ENCODE peak calls at places on chromosome 20, in four cellular contexts. A is IMR-90, V is A549, C is K562. Y is an unnamed sample.

GRCh38 chr20:41134362-41135186 is 2.8 kb upstream of the PLCG1 start:
- DNase-seq in C (no peak), V (no peak), A (no peak), Y (peak)

GRCh38 chr20:23086056-23086551 is at the start of gene CD93:
- DNase-seq in C (no peak), V (no peak), A (peak), Y (no peak)

GRCh38 chr20:46894971-46895905 is 595 bp downstream of the EYA2 start:
- DNase-seq in V (no peak), C (no peak), A (peak), Y (no peak)

GRCh38 chr20:18188446-18188845 is 50.8 kb downstream of the KAT14 start:
- DNase-seq in V (no peak), A (peak), C (no peak), Y (no peak)

GRCh38 chr20:41316602-41317535 is 662 bp downstream of the ZHX3 start:
- DNase-seq in C (peak), A (peak), V (peak), Y (peak)

GRCh38 chr20:61311656-61312387 is 59.8 kb downstream of the CDH4 start:
- DNase-seq in C (peak), A (no peak), V (no peak), Y (no peak)

GRCh38 chr20:11271920-11272594 is 598.3 kb upstream of the JAG1 start:
- DNase-seq in A (no peak), V (no peak), C (no peak), Y (no peak)

GRCh38 chr20:52102559-52102958 is 89.0 kb downstream of the ZFP64 start:
- DNase-seq in A (no peak), V (no peak), C (no peak), Y (no peak)

GRCh38 chr20:52191132-52191435 is 495 bp downstream of the ZFP64 start:
- DNase-seq in V (no peak), A (peak), C (no peak), Y (no peak)

GRCh38 chr20:21739161-21739560 is 33.7 kb downstream of the PAX1 start:
- DNase-seq in A (no peak), C (no peak), V (no peak), Y (no peak)

GRCh38 chr20:38121741-38122140 is 43.3 kb downstream of the TGM2 start:
- DNase-seq in C (no peak), V (no peak), A (no peak), Y (no peak)

GRCh38 chr20:46207031-46207549 is 89.0 kb downstream of the CD40 start:
- DNase-seq in A (no peak), V (no peak), C (no peak), Y (no peak)

GRCh38 chr20:4601630-4602296 is 119.9 kb upstream of the PRND start:
- DNase-seq in V (no peak), A (no peak), C (no peak), Y (no peak)

GRCh38 chr20:34355427-34355826 is 7.6 kb upstream of the ITCH start:
- DNase-seq in A (no peak), C (no peak), V (no peak), Y (no peak)

GRCh38 chr20:36491901-36492617 is 49.3 kb upstream of the MYL9 start:
- DNase-seq in C (no peak), V (no peak), A (no peak), Y (no peak)

GRCh38 chr20:63736893-63737689 is 627 bp downstream of the LIME1 start:
- DNase-seq in C (no peak), A (no peak), V (no peak), Y (no peak)

GRCh38 chr20:15576401-15576800 is 996.8 kb downstream of the KIF16B start:
- DNase-seq in C (no peak), V (no peak), A (peak), Y (no peak)

GRCh38 chr20:47878601-47879004 is 93.3 kb upstream of the SULF2 start:
- DNase-seq in V (no peak), A (no peak), C (no peak), Y (no peak)

GRCh38 chr20:38932457-38933120 is 6.4 kb downstream of the FAM83D start:
- DNase-seq in A (peak), C (no peak), V (no peak), Y (no peak)

DNA sequence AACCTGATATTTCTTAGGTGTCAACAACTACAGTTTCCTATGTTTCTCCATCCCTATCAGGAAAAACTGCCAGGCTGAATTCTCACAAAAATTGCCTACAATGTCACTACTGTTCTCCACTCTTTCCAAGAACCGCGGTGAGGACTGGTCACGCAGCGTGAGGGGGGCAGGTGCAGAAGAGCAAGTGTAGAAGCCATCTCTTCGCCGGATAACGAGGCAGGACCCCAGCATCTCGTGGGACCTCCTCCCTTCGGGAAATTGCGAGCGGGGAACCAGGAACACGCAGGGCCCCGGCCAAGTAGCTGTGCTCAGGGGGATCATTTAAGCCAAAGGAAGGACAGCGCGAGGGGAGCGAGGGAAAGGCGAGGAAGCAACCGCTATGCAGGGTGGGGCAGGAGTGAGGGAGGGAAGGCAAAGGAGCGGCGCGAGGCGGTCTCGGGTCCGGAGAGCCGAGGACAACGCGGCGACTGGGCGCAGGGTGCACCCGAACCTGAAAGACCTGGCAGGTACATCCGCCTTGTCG is 593 bp downstream of the APMAP start:
- DNase-seq in V (no peak), A (no peak), C (peak), Y (no peak)
- TF ChIP-seq MAZ in V (no peak), A (no peak), C (no peak), Y (no peak)

GRCh38 chr20:35444226-35444625 is 6.2 kb upstream of the GDF5 start:
- DNase-seq in C (no peak), V (no peak), A (no peak), Y (no peak)
- H3K27ac ChIP-seq in C (no peak), V (no peak), A (no peak), Y (no peak)

GRCh38 chr20:50558483-50558925 is 48.3 kb downstream of the PTPN1 start:
- DNase-seq in C (peak), A (peak), V (peak), Y (no peak)
- TF ChIP-seq MAZ in C (no peak), A (no peak), V (no peak), Y (no peak)

DNA sequence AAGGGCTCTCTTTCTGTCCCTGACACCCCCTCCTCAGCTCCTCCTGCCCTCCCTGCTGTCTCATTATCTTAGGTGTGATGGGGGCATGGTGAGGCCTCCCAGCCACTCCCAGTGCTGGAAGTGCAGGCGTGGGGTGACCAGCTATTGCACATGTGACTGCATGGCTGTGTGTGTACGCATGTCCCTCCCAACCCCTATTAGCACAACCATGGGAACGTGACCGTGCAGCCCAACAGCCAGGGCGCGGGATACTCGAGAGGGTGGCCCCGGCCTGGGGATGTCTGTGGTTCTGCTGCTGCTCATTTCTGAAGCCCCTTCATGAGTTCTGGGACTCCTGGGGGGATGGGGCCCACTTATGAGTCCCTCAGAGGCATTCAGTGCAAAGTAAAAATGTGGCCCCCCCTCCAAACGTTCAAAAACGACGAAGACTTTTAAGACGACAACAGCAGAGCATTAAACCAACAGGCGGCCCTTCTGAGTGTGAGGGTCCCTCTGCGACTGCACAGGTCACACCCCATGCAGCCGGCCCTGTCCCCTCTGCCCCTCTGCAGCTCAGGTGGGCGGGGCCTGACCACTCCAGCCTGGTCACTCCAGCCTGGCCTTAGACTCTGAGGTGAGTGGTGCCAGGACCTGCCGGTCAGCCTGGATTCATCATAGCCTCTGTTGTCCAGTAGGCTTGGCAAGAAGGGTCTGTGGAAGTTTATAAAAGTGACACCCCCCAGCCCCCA is 51.1 kb downstream of the RBM38 start:
- DNase-seq in C (no peak), A (no peak), V (no peak), Y (no peak)
- H3K27ac ChIP-seq in C (no peak), A (no peak), V (no peak), Y (no peak)

GRCh38 chr20:57952136-57952535 is 242.3 kb upstream of the PMEPA1 start:
- DNase-seq in C (no peak), V (no peak), A (no peak), Y (no peak)

GRCh38 chr20:57950764-57951163 is 240.9 kb upstream of the PMEPA1 start:
- DNase-seq in V (no peak), C (no peak), A (no peak), Y (no peak)

GRCh38 chr20:57951549-57951948 is 241.7 kb upstream of the PMEPA1 start:
- DNase-seq in V (no peak), A (no peak), C (no peak), Y (no peak)

GRCh38 chr20:57957397-57958049 is 247.7 kb upstream of the PMEPA1 start:
- DNase-seq in A (no peak), V (no peak), C (no peak), Y (no peak)

GRCh38 chr20:57953638-57954037 is 243.8 kb upstream of the PMEPA1 start:
- DNase-seq in V (no peak), A (no peak), C (no peak), Y (no peak)
- TF ChIP-seq MAZ in V (no peak), A (no peak), C (no peak), Y (no peak)

GRCh38 chr20:380763-381580 is 412 bp downstream of the TRIB3 start:
- DNase-seq in C (peak), V (peak), A (peak), Y (peak)
- H3K27ac ChIP-seq in C (peak), V (peak), A (peak), Y (peak)

Y was measured in HepG2.